ENCODE peak calls at places on chromosomes 3 and 15, in ten cellular contexts. X, Y, E, F, Q, B, P, N, W and U are unnamed samples.

GRCh38 chr15:41490355-41490754 is 3.3 kb upstream of the ITPKA start:
- DNase-seq in X (no peak), Y (peak; percentile 86), E (no peak), F (no peak), Q (peak; percentile 23), B (no peak), P (peak; percentile 94), N (peak; percentile 80), W (peak; percentile 92), U (no peak)

GRCh38 chr3:111598552-111598951 is 3.4 kb upstream of the ZBED2 start:
- DNase-seq in X (no peak), Y (no peak), E (no peak), F (no peak), Q (no peak), B (no peak), P (no peak), N (no peak), W (no peak), U (no peak)

GRCh38 chr3:190380184-190380583 is 7.8 kb upstream of the CLDN16 start:
- DNase-seq in X (no peak), Y (no peak), E (no peak), F (no peak), Q (no peak), B (no peak), P (no peak), N (no peak), W (no peak), U (no peak)

GRCh38 chr15:41689834-41690233 is 29.6 kb downstream of the MGA start:
- DNase-seq in X (no peak), Y (no peak), E (no peak), F (no peak), Q (no peak), B (no peak), P (no peak), N (no peak), W (no peak), U (no peak)

GRCh38 chr15:62549345-62549970 is 384.4 kb upstream of the C2CD4B start:
- DNase-seq in X (no peak), Y (no peak), E (no peak), F (no peak), Q (peak; percentile 41), B (peak; percentile 13), P (peak; percentile 48), N (peak; percentile 53), W (no peak), U (peak; percentile 18)

GRCh38 chr3:56269755-56270154 is 198.5 kb downstream of the ERC2 start:
- DNase-seq in X (no peak), Y (no peak), E (no peak), F (peak; percentile 9), Q (no peak), B (no peak), P (no peak), N (no peak), W (no peak), U (no peak)

GRCh38 chr15:48331796-48332641 is 790 bp downstream of the DUT start:
- DNase-seq in X (peak; percentile 64), Y (no peak), E (peak; percentile 55), F (peak; percentile 82), Q (peak; percentile 94), B (peak; percentile 48), P (peak; percentile 84), N (peak; percentile 24), W (no peak), U (peak; percentile 60)

GRCh38 chr3:174862101-174862500 is 3.0 kb downstream of the NAALADL2 start:
- DNase-seq in X (no peak), Y (no peak), E (no peak), F (no peak), Q (no peak), B (no peak), P (peak; percentile 49), N (no peak), W (no peak), U (no peak)

GRCh38 chr3:13389378-13389777 is 30.7 kb downstream of the NUP210 start:
- DNase-seq in X (no peak), Y (no peak), E (no peak), F (no peak), Q (no peak), B (no peak), P (no peak), N (no peak), W (no peak), U (no peak)

GRCh38 chr3:13393427-13394360 is 26.4 kb downstream of the NUP210 start:
- DNase-seq in X (no peak), Y (no peak), E (no peak), F (no peak), Q (no peak), B (no peak), P (no peak), N (no peak), W (no peak), U (no peak)

GRCh38 chr3:13388816-13389215 is 31.3 kb downstream of the NUP210 start:
- DNase-seq in X (no peak), Y (no peak), E (no peak), F (no peak), Q (no peak), B (no peak), P (no peak), N (no peak), W (no peak), U (no peak)

GRCh38 chr3:13394363-13394762 is 25.8 kb downstream of the NUP210 start:
- DNase-seq in X (no peak), Y (no peak), E (no peak), F (no peak), Q (no peak), B (no peak), P (no peak), N (no peak), W (no peak), U (no peak)

DNA sequence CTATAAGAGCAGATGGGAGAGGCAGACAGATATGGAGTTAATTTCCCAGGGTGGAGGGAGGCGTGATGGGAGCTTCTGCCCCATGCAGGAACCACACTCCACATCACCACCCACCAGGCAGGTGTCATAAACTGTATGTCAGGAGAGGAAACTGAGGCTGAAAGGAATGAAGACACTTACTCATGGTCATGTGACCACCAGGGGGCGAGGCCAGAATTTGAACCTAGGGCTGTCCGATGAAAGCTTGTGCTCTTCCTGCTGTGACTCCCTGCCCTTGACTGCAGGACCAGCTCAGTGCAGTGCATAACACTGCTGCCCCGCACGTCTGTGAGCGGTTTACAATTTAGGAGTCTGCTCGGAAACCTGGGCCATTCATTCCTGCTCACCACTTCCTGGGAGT is 28.8 kb downstream of the NUP210 start:
- DNase-seq in X (no peak), Y (no peak), E (no peak), F (no peak), Q (no peak), B (no peak), P (no peak), N (no peak), W (no peak), U (no peak)
- TF ChIP-seq CTCF in X (no peak), Y (no peak), E (no peak), F (no peak), Q (peak; percentile 30), B (peak; percentile 45), P (no peak), N (no peak), W (no peak), U (peak; percentile 31)

GRCh38 chr3:187518616-187519015 is 150.4 kb downstream of the RTP4 start:
- DNase-seq in X (no peak), Y (no peak), E (no peak), F (no peak), Q (no peak), B (no peak), P (no peak), N (no peak), W (no peak), U (no peak)

GRCh38 chr3:187522293-187522692 is 147.9 kb downstream of the SST start:
- DNase-seq in X (no peak), Y (no peak), E (no peak), F (no peak), Q (no peak), B (no peak), P (no peak), N (no peak), W (no peak), U (no peak)

GRCh38 chr3:187521546-187521945 is 148.6 kb downstream of the SST start:
- DNase-seq in X (no peak), Y (no peak), E (no peak), F (no peak), Q (no peak), B (no peak), P (no peak), N (no peak), W (no peak), U (no peak)

GRCh38 chr3:187519428-187519890 is 150.7 kb downstream of the SST start:
- DNase-seq in X (no peak), Y (no peak), E (no peak), F (no peak), Q (no peak), B (no peak), P (no peak), N (no peak), W (no peak), U (no peak)

GRCh38 chr3:187520027-187520945 is 149.9 kb downstream of the SST start:
- DNase-seq in X (peak; percentile 15), Y (no peak), E (no peak), F (peak; percentile 70), Q (no peak), B (no peak), P (no peak), N (no peak), W (no peak), U (no peak)
- TF ChIP-seq CTCF in X (no peak), Y (no peak), E (no peak), F (no peak), Q (no peak), B (no peak), P (no peak), N (no peak), W (no peak), U (no peak)

GRCh38 chr15:74240002-74240568 is 4.0 kb downstream of the CCDC33 start:
- DNase-seq in X (peak; percentile 21), Y (peak; percentile 52), E (peak; percentile 79), F (peak; percentile 91), Q (peak; percentile 82), B (peak; percentile 32), P (peak; percentile 87), N (peak; percentile 57), W (no peak), U (no peak)
- TF ChIP-seq CTCF in X (peak; percentile 42), Y (peak; percentile 60), E (peak; percentile 25), F (peak; percentile 65), Q (peak; percentile 72), B (no peak), P (no peak), N (peak; percentile 63), W (peak; percentile 48), U (no peak)

DNA sequence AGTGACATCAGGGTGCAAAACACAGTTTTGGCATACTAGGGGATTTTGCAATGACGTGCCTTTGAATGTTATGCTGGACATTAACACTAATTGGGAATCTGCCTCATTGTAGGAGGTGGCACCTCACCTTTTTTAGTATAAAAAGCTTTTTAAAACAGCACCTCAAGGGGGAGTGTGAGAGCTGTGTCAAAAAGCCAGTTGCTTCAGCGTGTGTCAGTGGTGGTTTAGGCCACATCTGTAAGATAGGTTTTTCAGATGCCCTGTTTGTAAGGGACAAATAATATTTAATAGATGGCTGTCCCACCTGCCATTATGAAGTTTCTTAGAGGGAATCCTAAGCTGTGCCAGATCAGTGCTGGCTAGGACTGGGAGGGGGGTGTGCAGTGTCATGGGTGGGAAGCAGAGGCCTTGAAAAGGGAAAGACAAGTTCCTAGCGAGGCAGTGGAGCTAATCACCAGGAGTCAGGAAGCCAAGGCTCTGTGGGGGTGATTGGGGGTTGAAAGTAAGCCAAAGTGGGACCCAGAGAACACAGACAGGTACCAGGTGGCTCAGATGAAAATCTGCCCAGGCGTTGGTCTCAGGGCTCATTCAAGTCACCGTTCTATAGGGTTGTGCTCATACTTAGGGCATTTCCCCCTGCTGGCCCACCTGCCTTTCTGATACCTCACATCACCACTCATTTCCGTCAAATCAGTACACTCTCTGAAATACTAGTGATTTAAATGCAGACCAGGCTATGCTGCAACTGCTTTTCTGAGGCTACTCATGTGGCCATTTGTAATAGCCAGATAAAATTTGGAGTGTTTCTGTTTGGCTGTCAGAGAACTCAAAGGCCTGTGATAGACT is 120.5 kb downstream of the BBX start:
- DNase-seq in X (no peak), Y (no peak), E (no peak), F (no peak), Q (no peak), B (no peak), P (no peak), N (no peak), W (no peak), U (no peak)
- TF ChIP-seq CTCF in X (no peak), Y (no peak), E (no peak), F (no peak), Q (peak; percentile 35), B (no peak), P (no peak), N (peak; percentile 50), W (peak; percentile 36), U (peak; percentile 20)